ENCODE peak calls at places on chromosomes 12 and 14, in nine cellular contexts. O, C, A, Z, I, L, W, S and F are unnamed samples.

GRCh38 chr14:99541677-99542470 is 60.7 kb downstream of the CCNK start:
- DNase-seq in W (no peak), O (no peak), L (no peak), S (no peak), C (no peak), Z (no peak), A (no peak), I (no peak), F (no peak)

GRCh38 chr14:61284001-61284400 is 2.9 kb upstream of the TMEM30B start:
- DNase-seq in C (no peak), W (no peak), Z (no peak), I (no peak), A (no peak), O (no peak), S (no peak), L (no peak), F (peak; percentile 41)

GRCh38 chr12:111585619-111586135 is 13.4 kb downstream of the ATXN2 start:
- DNase-seq in L (no peak), C (no peak), Z (no peak), O (no peak), W (no peak), I (peak; percentile 11), A (no peak), S (no peak), F (no peak)

GRCh38 chr12:70543444-70543843 is 93.8 kb downstream of the PTPRB start:
- DNase-seq in C (peak; percentile 94), I (peak; percentile 98), S (no peak), W (peak; percentile 98), Z (no peak), A (no peak), L (no peak), O (peak; percentile 93), F (no peak)

GRCh38 chr14:51228890-51229289 is 11.2 kb upstream of the TMX1 start:
- DNase-seq in S (no peak), C (no peak), W (no peak), O (no peak), A (no peak), I (no peak), Z (no peak), L (no peak), F (no peak)

GRCh38 chr12:65532744-65533143 is 254.3 kb downstream of the MSRB3 start:
- DNase-seq in C (peak; percentile 85), A (no peak), S (no peak), W (peak; percentile 73), Z (no peak), L (no peak), I (peak; percentile 58), O (peak; percentile 82), F (no peak)

GRCh38 chr12:31368666-31369361 is 42.9 kb upstream of the SINHCAF start:
- DNase-seq in S (no peak), L (no peak), C (peak; percentile 48), O (no peak), Z (no peak), A (no peak), W (peak; percentile 21), I (peak; percentile 8), F (no peak)

GRCh38 chr12:9707356-9707755 is 25.5 kb downstream of the CLECL1 start:
- DNase-seq in I (no peak), C (no peak), L (no peak), O (no peak), S (no peak), Z (no peak), W (no peak), A (no peak), F (no peak)

GRCh38 chr14:76653875-76654572 is 107.2 kb upstream of the VASH1 start:
- DNase-seq in S (no peak), I (no peak), L (no peak), W (no peak), C (no peak), Z (no peak), O (no peak), A (no peak), F (no peak)

GRCh38 chr12:27424631-27425230 is 21.8 kb upstream of the SMCO2 start:
- DNase-seq in L (no peak), A (no peak), Z (no peak), W (peak; percentile 87), S (no peak), O (peak; percentile 47), C (peak; percentile 58), I (peak; percentile 88), F (peak; percentile 46)

GRCh38 chr14:68210729-68211299 is 391.2 kb downstream of the RAD51B start:
- DNase-seq in W (peak; percentile 98), Z (no peak), C (peak; percentile 99), A (peak; percentile 14), S (no peak), O (peak; percentile 94), I (peak; percentile 94), L (no peak), F (peak; percentile 84)

GRCh38 chr12:75754698-75755097 is 243.3 kb upstream of the KRR1 start:
- DNase-seq in I (no peak), L (no peak), S (no peak), C (peak; percentile 28), W (peak; percentile 39), Z (no peak), A (no peak), O (no peak), F (peak; percentile 9)

GRCh38 chr12:106601548-106601947 is 18.7 kb downstream of the RFX4 start:
- DNase-seq in S (no peak), Z (no peak), I (no peak), L (no peak), A (no peak), O (no peak), W (no peak), C (no peak), F (no peak)

GRCh38 chr12:57983150-57983857 is 41.9 kb downstream of the ATP23 start:
- DNase-seq in S (no peak), C (peak; percentile 67), W (peak; percentile 86), A (no peak), L (no peak), O (peak; percentile 52), Z (no peak), I (peak; percentile 80), F (peak; percentile 48)

GRCh38 chr14:90288646-90289355 is 32.4 kb downstream of the PSMC1 start:
- DNase-seq in Z (no peak), L (no peak), S (no peak), C (peak; percentile 25), A (no peak), I (no peak), O (no peak), W (peak; percentile 49), F (no peak)

GRCh38 chr12:86741531-86741930 is 485.3 kb upstream of the MGAT4C start:
- DNase-seq in L (no peak), W (peak; percentile 33), Z (no peak), A (no peak), I (no peak), O (no peak), S (no peak), C (peak; percentile 4), F (no peak)

GRCh38 chr12:86730233-86730632 is 474.0 kb upstream of the MGAT4C start:
- DNase-seq in O (no peak), L (no peak), A (no peak), Z (no peak), S (no peak), C (no peak), I (no peak), W (no peak), F (no peak)

GRCh38 chr12:86735072-86735471 is 478.9 kb upstream of the MGAT4C start:
- DNase-seq in I (no peak), O (no peak), S (no peak), C (no peak), A (no peak), L (no peak), Z (no peak), W (no peak), F (no peak)

GRCh38 chr12:86735851-86736250 is 479.7 kb upstream of the MGAT4C start:
- DNase-seq in I (no peak), L (no peak), S (no peak), W (no peak), O (no peak), Z (no peak), A (no peak), C (no peak), F (no peak)
- H3K4me3 ChIP-seq in I (no peak overlapping the region), L (no peak overlapping the region), S (no peak overlapping the region), W (no peak overlapping the region), O (no peak overlapping the region), Z (no peak overlapping the region), A (no peak overlapping the region), C (no peak overlapping the region), F (no peak overlapping the region)

GRCh38 chr12:6335451-6336078 is 6.3 kb downstream of the TNFRSF1A start:
- DNase-seq in Z (peak; percentile 81), A (peak; percentile 83), L (peak; percentile 77), S (peak; percentile 84), W (peak; percentile 90), O (peak; percentile 85), C (peak; percentile 88), I (peak; percentile 89), F (peak; percentile 91)
- H3K4me3 ChIP-seq in Z (peak overlapping the region; percentile 77), A (peak overlapping the region; percentile 87), L (peak overlapping the region; percentile 31), S (peak overlapping the region; percentile 99), W (peak overlapping the region; percentile 50), O (peak overlapping the region; percentile 44), C (peak overlapping the region; percentile 15), I (peak overlapping the region; percentile 9), F (peak overlapping the region; percentile 70)

GRCh38 chr12:132285991-132286681 is 43.3 kb downstream of the GALNT9 start:
- DNase-seq in C (peak; percentile 21), I (peak; percentile 93), A (no peak), Z (no peak), L (peak; percentile 67), W (peak; percentile 84), S (peak; percentile 40), O (peak; percentile 51), F (no peak)
- H3K4me3 ChIP-seq in C (no peak overlapping the region), I (no peak overlapping the region), A (no peak overlapping the region), Z (no peak overlapping the region), L (no peak overlapping the region), W (peak overlapping the region; percentile 40), S (no peak overlapping the region), O (no peak overlapping the region), F (no peak overlapping the region)

GRCh38 chr14:92473947-92474535 is 39.5 kb upstream of the RIN3 start:
- DNase-seq in L (no peak), I (no peak), S (no peak), O (no peak), C (peak; percentile 16), W (peak; percentile 49), Z (no peak), A (no peak), F (no peak)
- H3K4me3 ChIP-seq in L (no peak overlapping the region), I (no peak overlapping the region), S (no peak overlapping the region), O (no peak overlapping the region), C (no peak overlapping the region), W (no peak overlapping the region), Z (no peak overlapping the region), A (no peak overlapping the region), F (no peak overlapping the region)

DNA sequence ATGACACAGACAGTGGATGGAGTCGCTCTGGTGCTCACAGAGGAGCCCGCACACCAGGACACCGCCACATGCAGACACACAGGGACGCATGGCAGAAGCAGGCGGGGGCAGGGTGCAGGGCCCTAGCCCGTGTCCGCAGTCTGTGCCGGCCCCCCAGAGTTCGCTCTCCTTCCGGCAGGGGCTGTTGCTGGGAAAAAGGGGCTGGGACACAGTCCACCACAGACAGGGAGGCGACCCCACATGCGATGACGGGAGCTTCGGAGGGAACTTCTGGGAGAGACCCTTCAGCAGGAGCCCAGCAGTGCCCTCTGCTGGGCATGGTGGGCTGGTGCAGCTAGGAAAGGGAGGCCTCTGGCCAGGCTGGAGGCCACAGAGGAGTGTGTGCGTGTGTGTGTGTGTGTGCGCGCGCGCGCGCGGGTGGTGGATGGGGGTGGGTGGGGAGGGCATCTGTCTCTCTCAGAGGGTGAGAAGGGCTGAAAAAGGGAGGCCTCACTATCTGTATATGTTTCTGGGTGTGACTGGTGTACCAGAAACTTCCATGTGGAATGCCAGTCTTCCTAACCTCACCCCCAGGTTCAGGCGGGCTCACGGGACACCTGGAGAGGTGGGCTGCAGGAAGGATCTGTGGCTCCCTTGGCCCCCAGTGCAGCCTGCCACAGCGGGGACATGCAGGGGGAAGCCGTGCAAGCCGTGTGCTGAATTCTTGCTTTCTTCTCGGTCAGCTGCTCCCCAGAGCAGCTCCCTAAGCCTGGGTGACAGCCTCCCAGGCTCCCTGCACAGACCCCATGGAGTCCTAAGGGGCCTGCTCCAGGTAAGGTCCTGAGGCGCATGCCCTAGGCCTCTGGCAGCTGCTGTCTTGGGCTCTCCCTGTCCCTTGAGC is 60.7 kb downstream of the PLEKHG3 start:
- DNase-seq in Z (peak; percentile 45), I (peak; percentile 78), S (peak; percentile 72), W (peak; percentile 78), L (no peak), A (peak; percentile 51), C (peak; percentile 74), O (peak; percentile 70), F (peak; percentile 51)
- H3K4me3 ChIP-seq in Z (no peak overlapping the region), I (no peak overlapping the region), S (peak overlapping the region; percentile 29), W (peak overlapping the region; percentile 39), L (peak overlapping the region; percentile 14), A (peak overlapping the region; percentile 16), C (no peak overlapping the region), O (peak overlapping the region; percentile 44), F (no peak overlapping the region)